ENCODE peak calls at places on chromosomes 16 and 17, in five cellular contexts. W, G, T, V and N are unnamed samples.

GRCh38 chr16:47475786-47476185 is 14.7 kb downstream of the PHKB start:
- DNase-seq in W (no peak), G (no peak), T (no peak), V (no peak), N (no peak)

GRCh38 chr17:27398691-27399090 is 57.6 kb upstream of the KSR1 start:
- DNase-seq in W (no peak), G (no peak), T (no peak), V (no peak), N (no peak)

GRCh38 chr17:53462393-53462811 is 360.3 kb upstream of the KIF2B start:
- DNase-seq in W (no peak), G (peak; percentile 30), T (no peak), V (peak; percentile 84), N (no peak)

GRCh38 chr17:47978324-47978723 is 7.4 kb downstream of the CDK5RAP3 start:
- DNase-seq in W (no peak), G (peak; percentile 83), T (no peak), V (peak; percentile 47), N (peak; percentile 37)

GRCh38 chr17:78868391-78868790 is 27.8 kb upstream of the USP36 start:
- DNase-seq in W (no peak), G (no peak), T (no peak), V (peak; percentile 18), N (no peak)

GRCh38 chr17:57366558-57367351 is 110.4 kb downstream of the MSI2 start:
- DNase-seq in W (no peak), G (no peak), T (no peak), V (no peak), N (no peak)

GRCh38 chr16:29192329-29193247 is 207.7 kb downstream of the LAT start:
- DNase-seq in W (no peak), G (no peak), T (no peak), V (no peak), N (no peak)

GRCh38 chr16:50598256-50598894 is 50.2 kb downstream of the NKD1 start:
- DNase-seq in W (no peak), G (no peak), T (no peak), V (no peak), N (no peak)

GRCh38 chr16:25580071-25580470 is 111.7 kb upstream of the HS3ST4 start:
- DNase-seq in W (no peak), G (no peak), T (no peak), V (no peak), N (no peak)

GRCh38 chr17:58997756-58998553 is 108.7 kb downstream of the TRIM37 start:
- DNase-seq in W (no peak), G (no peak), T (no peak), V (no peak), N (no peak)